ENCODE peak calls at places on chromosome 22, in six cellular contexts. One of them, this sample, is unnamed.

GRCh38 chr22:45534339-45535192 is 31.9 kb downstream of the FBLN1 start:
- DNase-seq in heart right ventricle: no peak
- DNase-seq in foreskin fibroblast: no peak
- DNase-seq in OCI-LY7: no peak
- DNase-seq in fibroblast of the aortic adventitia: peak
- DNase-seq in adrenal gland: no peak
- DNase-seq in this sample: no peak

GRCh38 chr22:42820075-42820763 is 36.9 kb downstream of the ARFGAP3 start:
- DNase-seq in heart right ventricle: no peak
- DNase-seq in foreskin fibroblast: peak
- DNase-seq in OCI-LY7: peak
- DNase-seq in fibroblast of the aortic adventitia: peak
- DNase-seq in adrenal gland: peak
- DNase-seq in this sample: peak

GRCh38 chr22:45468872-45469572 is 33.7 kb upstream of the FBLN1 start:
- DNase-seq in heart right ventricle: no peak
- DNase-seq in foreskin fibroblast: peak
- DNase-seq in OCI-LY7: no peak
- DNase-seq in fibroblast of the aortic adventitia: peak
- DNase-seq in adrenal gland: no peak
- DNase-seq in this sample: no peak

GRCh38 chr22:36548606-36549005 is 19.6 kb upstream of the EIF3D start:
- DNase-seq in heart right ventricle: no peak
- DNase-seq in foreskin fibroblast: no peak
- DNase-seq in OCI-LY7: no peak
- DNase-seq in fibroblast of the aortic adventitia: no peak
- DNase-seq in adrenal gland: peak
- DNase-seq in this sample: no peak

GRCh38 chr22:35258144-35258988 is 1.1 kb downstream of the HMGXB4 start:
- DNase-seq in heart right ventricle: no peak
- DNase-seq in foreskin fibroblast: no peak
- DNase-seq in OCI-LY7: peak
- DNase-seq in fibroblast of the aortic adventitia: peak
- DNase-seq in adrenal gland: no peak
- DNase-seq in this sample: peak

GRCh38 chr22:45007946-45008852 is 1.6 kb downstream of the PHF21B start:
- DNase-seq in heart right ventricle: peak
- DNase-seq in foreskin fibroblast: peak
- DNase-seq in OCI-LY7: no peak
- DNase-seq in fibroblast of the aortic adventitia: no peak
- DNase-seq in adrenal gland: peak
- DNase-seq in this sample: no peak

GRCh38 chr22:40077646-40078016 is 82.9 kb downstream of the FAM83F start:
- DNase-seq in heart right ventricle: no peak
- DNase-seq in foreskin fibroblast: no peak
- DNase-seq in OCI-LY7: no peak
- DNase-seq in fibroblast of the aortic adventitia: no peak
- DNase-seq in adrenal gland: no peak
- DNase-seq in this sample: no peak

GRCh38 chr22:50613291-50613981 is 12.8 kb downstream of the MAPK8IP2 start:
- DNase-seq in heart right ventricle: peak
- DNase-seq in foreskin fibroblast: no peak
- DNase-seq in OCI-LY7: no peak
- DNase-seq in fibroblast of the aortic adventitia: peak
- DNase-seq in adrenal gland: peak
- DNase-seq in this sample: no peak

GRCh38 chr22:27986459-27986858 is 67.4 kb upstream of the PITPNB start:
- DNase-seq in heart right ventricle: no peak
- DNase-seq in foreskin fibroblast: no peak
- DNase-seq in OCI-LY7: no peak
- DNase-seq in fibroblast of the aortic adventitia: no peak
- DNase-seq in adrenal gland: no peak
- DNase-seq in this sample: no peak

GRCh38 chr22:44130076-44130711 is 50.5 kb upstream of the PARVG start:
- DNase-seq in heart right ventricle: no peak
- DNase-seq in foreskin fibroblast: no peak
- DNase-seq in OCI-LY7: no peak
- DNase-seq in fibroblast of the aortic adventitia: no peak
- DNase-seq in adrenal gland: no peak
- DNase-seq in this sample: no peak

DNA sequence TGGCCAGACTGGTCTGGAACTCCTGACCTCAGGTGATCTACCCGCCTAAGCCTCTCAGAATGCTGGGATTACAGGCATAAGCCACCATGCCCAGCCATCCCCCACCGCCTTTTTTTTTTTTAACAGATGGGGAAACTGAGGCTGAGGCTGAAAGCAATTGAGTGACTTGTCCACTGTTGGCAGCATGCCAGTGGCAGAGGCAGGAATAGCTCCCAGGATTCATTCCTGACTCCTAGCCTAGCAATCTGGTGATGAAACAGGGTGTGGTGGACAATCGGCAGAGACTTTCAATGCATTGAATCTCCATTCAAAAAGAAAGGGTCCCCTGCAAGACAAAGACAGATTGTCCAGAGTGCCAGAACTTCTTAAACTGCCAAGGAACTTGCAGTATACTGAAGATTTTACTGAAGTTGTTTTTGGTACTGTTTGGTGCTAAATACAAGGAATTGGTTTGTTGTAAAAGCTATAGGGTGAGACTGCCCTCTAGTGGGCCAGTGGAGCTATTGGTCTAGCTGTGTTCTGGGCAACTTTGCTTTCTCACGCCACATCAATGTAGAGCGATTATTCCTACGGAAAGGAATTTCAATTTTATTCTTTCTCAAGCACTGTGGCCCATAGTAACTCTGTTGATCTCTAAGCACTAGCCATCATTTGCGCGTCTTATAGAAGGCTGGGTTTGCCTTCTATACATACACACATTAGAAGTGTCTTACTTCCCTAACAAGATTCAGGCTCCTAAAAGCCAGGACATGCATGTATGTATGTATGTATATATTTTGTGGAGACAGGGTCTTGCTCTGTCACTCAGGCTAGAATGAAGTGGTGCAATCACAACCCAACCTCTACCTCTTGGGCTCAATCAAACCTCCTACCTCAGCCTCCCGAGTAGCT is 21.0 kb downstream of the C22orf31 start:
- DNase-seq in heart right ventricle: peak
- DNase-seq in foreskin fibroblast: peak
- DNase-seq in OCI-LY7: peak
- DNase-seq in fibroblast of the aortic adventitia: peak
- DNase-seq in adrenal gland: peak
- DNase-seq in this sample: peak
- H3K4me3 ChIP-seq in heart right ventricle: no peak
- H3K4me3 ChIP-seq in foreskin fibroblast: no peak
- H3K4me3 ChIP-seq in OCI-LY7: no peak
- H3K4me3 ChIP-seq in fibroblast of the aortic adventitia: no peak
- H3K4me3 ChIP-seq in adrenal gland: no peak
- H3K4me3 ChIP-seq in this sample: no peak

GRCh38 chr22:18066181-18066859 is 11.5 kb upstream of the PEX26 start:
- DNase-seq in heart right ventricle: no peak
- DNase-seq in foreskin fibroblast: no peak
- DNase-seq in OCI-LY7: peak
- DNase-seq in fibroblast of the aortic adventitia: no peak
- DNase-seq in adrenal gland: no peak
- DNase-seq in this sample: peak
- TF ChIP-seq CTCF in heart right ventricle: no peak
- TF ChIP-seq CTCF in foreskin fibroblast: no peak
- TF ChIP-seq CTCF in OCI-LY7: peak
- TF ChIP-seq CTCF in fibroblast of the aortic adventitia: no peak
- TF ChIP-seq CTCF in adrenal gland: no peak
- TF ChIP-seq CTCF in this sample: no peak

DNA sequence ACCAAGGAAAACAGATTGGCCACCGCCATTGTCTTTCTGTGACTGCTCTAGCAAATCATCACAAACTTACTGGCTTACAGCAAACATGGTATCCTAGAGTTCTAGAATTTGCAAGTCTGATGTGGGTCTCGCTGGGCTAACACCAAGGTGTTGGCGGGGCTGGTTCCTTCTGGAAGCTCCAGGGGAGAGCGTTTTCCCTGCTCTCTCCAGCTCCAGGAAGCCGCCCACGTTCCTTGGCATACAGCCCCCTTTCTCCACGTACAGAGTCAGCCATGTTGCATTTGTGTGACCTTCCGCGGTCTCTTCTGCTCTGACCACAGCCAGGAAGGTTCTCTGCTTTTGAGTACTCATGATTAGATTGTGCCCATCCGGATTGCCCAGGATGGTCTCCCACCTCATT is 27.5 kb downstream of the TBC1D22A start:
- DNase-seq in heart right ventricle: no peak
- DNase-seq in foreskin fibroblast: no peak
- DNase-seq in OCI-LY7: no peak
- DNase-seq in fibroblast of the aortic adventitia: no peak
- DNase-seq in adrenal gland: no peak
- DNase-seq in this sample: no peak
- H3K4me3 ChIP-seq in heart right ventricle: no peak
- H3K4me3 ChIP-seq in foreskin fibroblast: no peak
- H3K4me3 ChIP-seq in OCI-LY7: no peak
- H3K4me3 ChIP-seq in fibroblast of the aortic adventitia: no peak
- H3K4me3 ChIP-seq in adrenal gland: no peak
- H3K4me3 ChIP-seq in this sample: no peak

GRCh38 chr22:22357024-22357868 is 112.7 kb downstream of the VPREB1 start:
- DNase-seq in heart right ventricle: peak
- DNase-seq in foreskin fibroblast: peak
- DNase-seq in OCI-LY7: peak
- DNase-seq in fibroblast of the aortic adventitia: peak
- DNase-seq in adrenal gland: peak
- DNase-seq in this sample: peak
- TF ChIP-seq CTCF in heart right ventricle: peak
- TF ChIP-seq CTCF in foreskin fibroblast: peak
- TF ChIP-seq CTCF in OCI-LY7: peak
- TF ChIP-seq CTCF in fibroblast of the aortic adventitia: peak
- TF ChIP-seq CTCF in adrenal gland: peak
- TF ChIP-seq CTCF in this sample: peak

DNA sequence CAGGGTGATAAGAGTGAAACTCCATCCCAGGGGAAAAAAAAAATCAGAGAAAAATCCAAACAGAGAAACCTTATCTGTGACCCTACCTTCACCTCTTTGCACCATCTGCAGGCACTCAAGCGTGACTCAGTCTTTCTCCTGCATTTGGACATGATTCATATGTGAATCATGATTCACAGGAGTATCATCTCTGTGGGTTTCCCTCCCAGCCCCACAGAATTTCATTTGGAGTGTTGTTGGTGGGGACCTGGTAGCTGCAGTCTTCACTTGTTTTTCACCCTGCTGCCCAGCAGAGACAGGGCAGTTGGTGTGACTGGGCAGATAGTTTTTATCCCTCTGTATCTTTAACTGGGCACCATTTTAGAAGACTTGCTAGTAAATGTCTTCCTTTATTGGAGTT is 75.7 kb downstream of the DEPDC5 start:
- DNase-seq in heart right ventricle: no peak
- DNase-seq in foreskin fibroblast: peak
- DNase-seq in OCI-LY7: no peak
- DNase-seq in fibroblast of the aortic adventitia: peak
- DNase-seq in adrenal gland: peak
- DNase-seq in this sample: peak
- H3K4me3 ChIP-seq in heart right ventricle: no peak
- H3K4me3 ChIP-seq in foreskin fibroblast: no peak
- H3K4me3 ChIP-seq in OCI-LY7: no peak
- H3K4me3 ChIP-seq in fibroblast of the aortic adventitia: no peak
- H3K4me3 ChIP-seq in adrenal gland: no peak
- H3K4me3 ChIP-seq in this sample: no peak

DNA sequence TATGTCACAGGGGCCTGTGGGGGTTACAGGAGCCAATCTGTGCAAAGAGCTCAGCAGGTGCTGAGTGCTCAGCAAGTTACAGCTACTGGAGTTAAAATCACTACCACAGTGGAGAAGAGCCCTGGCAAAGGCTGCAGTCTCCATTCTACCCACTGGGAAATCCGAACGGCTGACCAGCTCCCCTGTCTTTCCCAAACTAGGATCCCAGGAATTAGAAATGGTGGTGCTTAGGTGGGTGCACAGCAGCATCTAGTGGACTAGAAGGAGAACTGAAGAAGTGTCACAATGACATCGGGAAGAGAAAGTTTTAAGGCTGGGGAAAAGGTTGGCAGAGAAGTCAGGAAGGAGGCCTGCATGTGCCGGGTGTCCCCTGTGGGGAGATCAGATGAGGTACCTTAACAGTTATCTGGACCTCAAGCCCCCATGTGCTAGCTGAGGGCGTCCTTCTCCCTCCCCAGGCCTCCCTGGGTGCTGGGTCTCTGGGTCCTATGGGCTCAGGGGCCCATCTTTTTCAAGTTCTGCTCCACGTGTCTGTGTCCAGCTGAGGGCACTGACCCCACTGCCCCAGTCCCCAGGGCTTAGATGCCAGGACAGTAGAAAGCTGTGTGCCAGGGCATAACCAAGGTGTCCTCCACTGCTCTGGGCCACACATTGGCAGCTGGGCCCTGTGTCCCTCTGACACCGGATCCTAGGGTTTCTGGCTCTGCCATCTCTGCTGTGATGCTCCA is 1.9 kb downstream of the PIWIL3 start:
- DNase-seq in heart right ventricle: no peak
- DNase-seq in foreskin fibroblast: peak
- DNase-seq in OCI-LY7: no peak
- DNase-seq in fibroblast of the aortic adventitia: peak
- DNase-seq in adrenal gland: peak
- DNase-seq in this sample: no peak
- TF ChIP-seq CTCF in heart right ventricle: peak
- TF ChIP-seq CTCF in foreskin fibroblast: peak
- TF ChIP-seq CTCF in OCI-LY7: peak
- TF ChIP-seq CTCF in fibroblast of the aortic adventitia: peak
- TF ChIP-seq CTCF in adrenal gland: peak
- TF ChIP-seq CTCF in this sample: peak

DNA sequence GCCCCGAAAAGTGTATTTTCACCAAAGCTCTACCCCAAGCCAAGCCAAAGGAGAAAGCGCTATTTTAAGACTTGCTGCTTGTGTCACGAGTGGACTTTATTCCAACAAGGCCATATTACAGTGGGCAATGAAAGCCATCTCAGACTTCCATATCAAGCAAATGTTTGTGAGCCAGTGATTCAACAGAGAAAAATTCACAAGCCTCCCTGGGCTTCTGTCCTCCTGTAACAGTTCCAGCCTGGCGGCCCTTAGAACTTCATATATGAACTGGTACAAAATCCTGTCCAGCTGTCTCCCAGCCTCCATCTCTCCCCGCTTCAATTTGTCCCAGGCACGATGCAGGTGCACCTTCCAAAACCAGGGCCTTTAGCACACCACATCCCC is 11.2 kb downstream of the LARGE1 start:
- DNase-seq in heart right ventricle: peak
- DNase-seq in foreskin fibroblast: no peak
- DNase-seq in OCI-LY7: no peak
- DNase-seq in fibroblast of the aortic adventitia: peak
- DNase-seq in adrenal gland: peak
- DNase-seq in this sample: no peak
- H3K4me3 ChIP-seq in heart right ventricle: no peak
- H3K4me3 ChIP-seq in foreskin fibroblast: no peak
- H3K4me3 ChIP-seq in OCI-LY7: no peak
- H3K4me3 ChIP-seq in fibroblast of the aortic adventitia: no peak
- H3K4me3 ChIP-seq in adrenal gland: no peak
- H3K4me3 ChIP-seq in this sample: no peak

GRCh38 chr22:20887375-20887774 is 28.6 kb downstream of the SNAP29 start:
- DNase-seq in heart right ventricle: no peak
- DNase-seq in foreskin fibroblast: no peak
- DNase-seq in OCI-LY7: no peak
- DNase-seq in fibroblast of the aortic adventitia: no peak
- DNase-seq in adrenal gland: no peak
- DNase-seq in this sample: no peak
- TF ChIP-seq CTCF in heart right ventricle: no peak
- TF ChIP-seq CTCF in foreskin fibroblast: no peak
- TF ChIP-seq CTCF in OCI-LY7: no peak
- TF ChIP-seq CTCF in fibroblast of the aortic adventitia: no peak
- TF ChIP-seq CTCF in adrenal gland: no peak
- TF ChIP-seq CTCF in this sample: no peak